ENCODE peak calls at places on chromosomes 1 and 21, in eight cellular contexts. One of them, this sample, is unnamed.

GRCh38 chr1:8687053-8687452 is 130.4 kb downstream of the RERE start:
- DNase-seq in AG04450: no peak
- DNase-seq in stimulated activated CD4-positive, alpha-beta T cell treated with anti-CD3 and anti-CD28 coated beads, TNF-alpha, amount 100 ng/mL, for 48 hours: no peak
- DNase-seq in heart right ventricle: no peak
- DNase-seq in A172: no peak
- DNase-seq in cardiac fibroblast: peak
- DNase-seq in GM18507: no peak
- DNase-seq in naive thymus-derived CD8-positive, alpha-beta T cell: no peak
- DNase-seq in this sample: no peak

GRCh38 chr1:38785285-38786039 is 74.1 kb downstream of the RRAGC start:
- DNase-seq in AG04450: no peak
- DNase-seq in stimulated activated CD4-positive, alpha-beta T cell treated with anti-CD3 and anti-CD28 coated beads, TNF-alpha, amount 100 ng/mL, for 48 hours: no peak
- DNase-seq in heart right ventricle: no peak
- DNase-seq in A172: no peak
- DNase-seq in cardiac fibroblast: no peak
- DNase-seq in GM18507: no peak
- DNase-seq in naive thymus-derived CD8-positive, alpha-beta T cell: no peak
- DNase-seq in this sample: no peak

GRCh38 chr1:95635820-95636219 is 401.8 kb downstream of the RWDD3 start:
- DNase-seq in AG04450: no peak
- DNase-seq in stimulated activated CD4-positive, alpha-beta T cell treated with anti-CD3 and anti-CD28 coated beads, TNF-alpha, amount 100 ng/mL, for 48 hours: no peak
- DNase-seq in heart right ventricle: no peak
- DNase-seq in A172: no peak
- DNase-seq in cardiac fibroblast: no peak
- DNase-seq in GM18507: no peak
- DNase-seq in naive thymus-derived CD8-positive, alpha-beta T cell: no peak
- DNase-seq in this sample: no peak

GRCh38 chr1:160260436-160261382 is 1.6 kb downstream of the DCAF8 start:
- DNase-seq in AG04450: peak
- DNase-seq in stimulated activated CD4-positive, alpha-beta T cell treated with anti-CD3 and anti-CD28 coated beads, TNF-alpha, amount 100 ng/mL, for 48 hours: no peak
- DNase-seq in heart right ventricle: no peak
- DNase-seq in A172: peak
- DNase-seq in cardiac fibroblast: peak
- DNase-seq in GM18507: no peak
- DNase-seq in naive thymus-derived CD8-positive, alpha-beta T cell: no peak
- DNase-seq in this sample: no peak

GRCh38 chr1:236992449-236992848 is 11.8 kb downstream of the MT1HL1 start:
- DNase-seq in AG04450: no peak
- DNase-seq in stimulated activated CD4-positive, alpha-beta T cell treated with anti-CD3 and anti-CD28 coated beads, TNF-alpha, amount 100 ng/mL, for 48 hours: no peak
- DNase-seq in heart right ventricle: no peak
- DNase-seq in A172: no peak
- DNase-seq in cardiac fibroblast: no peak
- DNase-seq in GM18507: no peak
- DNase-seq in naive thymus-derived CD8-positive, alpha-beta T cell: no peak
- DNase-seq in this sample: no peak

GRCh38 chr1:125065821-125066180 is 3881.0 kb downstream of the SRGAP2C start:
- DNase-seq in AG04450: no peak
- DNase-seq in stimulated activated CD4-positive, alpha-beta T cell treated with anti-CD3 and anti-CD28 coated beads, TNF-alpha, amount 100 ng/mL, for 48 hours: no peak
- DNase-seq in heart right ventricle: no peak
- DNase-seq in A172: no peak
- DNase-seq in cardiac fibroblast: no peak
- DNase-seq in GM18507: no peak
- DNase-seq in naive thymus-derived CD8-positive, alpha-beta T cell: no peak
- DNase-seq in this sample: peak

GRCh38 chr1:230337266-230337665 is 88.9 kb downstream of the PGBD5 start:
- DNase-seq in AG04450: no peak
- DNase-seq in stimulated activated CD4-positive, alpha-beta T cell treated with anti-CD3 and anti-CD28 coated beads, TNF-alpha, amount 100 ng/mL, for 48 hours: no peak
- DNase-seq in heart right ventricle: no peak
- DNase-seq in A172: no peak
- DNase-seq in cardiac fibroblast: no peak
- DNase-seq in GM18507: no peak
- DNase-seq in naive thymus-derived CD8-positive, alpha-beta T cell: no peak
- DNase-seq in this sample: no peak

GRCh38 chr1:4734219-4734618 is 79.8 kb downstream of the AJAP1 start:
- DNase-seq in AG04450: no peak
- DNase-seq in stimulated activated CD4-positive, alpha-beta T cell treated with anti-CD3 and anti-CD28 coated beads, TNF-alpha, amount 100 ng/mL, for 48 hours: no peak
- DNase-seq in heart right ventricle: no peak
- DNase-seq in A172: no peak
- DNase-seq in cardiac fibroblast: no peak
- DNase-seq in GM18507: no peak
- DNase-seq in naive thymus-derived CD8-positive, alpha-beta T cell: no peak
- DNase-seq in this sample: no peak

GRCh38 chr1:226763741-226764264 is 24.7 kb upstream of the ITPKB start:
- DNase-seq in AG04450: peak
- DNase-seq in stimulated activated CD4-positive, alpha-beta T cell treated with anti-CD3 and anti-CD28 coated beads, TNF-alpha, amount 100 ng/mL, for 48 hours: peak
- DNase-seq in heart right ventricle: no peak
- DNase-seq in A172: peak
- DNase-seq in cardiac fibroblast: peak
- DNase-seq in GM18507: no peak
- DNase-seq in naive thymus-derived CD8-positive, alpha-beta T cell: no peak
- DNase-seq in this sample: no peak

GRCh38 chr1:51621161-51621560 is 4.3 kb downstream of the OSBPL9 start:
- DNase-seq in AG04450: no peak
- DNase-seq in stimulated activated CD4-positive, alpha-beta T cell treated with anti-CD3 and anti-CD28 coated beads, TNF-alpha, amount 100 ng/mL, for 48 hours: no peak
- DNase-seq in heart right ventricle: no peak
- DNase-seq in A172: no peak
- DNase-seq in cardiac fibroblast: no peak
- DNase-seq in GM18507: no peak
- DNase-seq in naive thymus-derived CD8-positive, alpha-beta T cell: no peak
- DNase-seq in this sample: no peak

GRCh38 chr1:20882837-20883236 is 95.7 kb upstream of the HP1BP3 start:
- DNase-seq in AG04450: no peak
- DNase-seq in stimulated activated CD4-positive, alpha-beta T cell treated with anti-CD3 and anti-CD28 coated beads, TNF-alpha, amount 100 ng/mL, for 48 hours: no peak
- DNase-seq in heart right ventricle: no peak
- DNase-seq in A172: no peak
- DNase-seq in cardiac fibroblast: no peak
- DNase-seq in GM18507: no peak
- DNase-seq in naive thymus-derived CD8-positive, alpha-beta T cell: no peak
- DNase-seq in this sample: no peak

GRCh38 chr1:203448521-203449061 is 27.0 kb upstream of the PRELP start:
- DNase-seq in AG04450: no peak
- DNase-seq in stimulated activated CD4-positive, alpha-beta T cell treated with anti-CD3 and anti-CD28 coated beads, TNF-alpha, amount 100 ng/mL, for 48 hours: no peak
- DNase-seq in heart right ventricle: peak
- DNase-seq in A172: no peak
- DNase-seq in cardiac fibroblast: peak
- DNase-seq in GM18507: no peak
- DNase-seq in naive thymus-derived CD8-positive, alpha-beta T cell: no peak
- DNase-seq in this sample: peak

GRCh38 chr1:18294437-18295176 is 186.1 kb upstream of the KLHDC7A start:
- DNase-seq in AG04450: no peak
- DNase-seq in stimulated activated CD4-positive, alpha-beta T cell treated with anti-CD3 and anti-CD28 coated beads, TNF-alpha, amount 100 ng/mL, for 48 hours: no peak
- DNase-seq in heart right ventricle: no peak
- DNase-seq in A172: no peak
- DNase-seq in cardiac fibroblast: no peak
- DNase-seq in GM18507: no peak
- DNase-seq in naive thymus-derived CD8-positive, alpha-beta T cell: no peak
- DNase-seq in this sample: no peak

GRCh38 chr1:10117132-10117531 is 84.4 kb downstream of the UBE4B start:
- DNase-seq in AG04450: no peak
- DNase-seq in stimulated activated CD4-positive, alpha-beta T cell treated with anti-CD3 and anti-CD28 coated beads, TNF-alpha, amount 100 ng/mL, for 48 hours: no peak
- DNase-seq in heart right ventricle: no peak
- DNase-seq in A172: no peak
- DNase-seq in cardiac fibroblast: no peak
- DNase-seq in GM18507: no peak
- DNase-seq in naive thymus-derived CD8-positive, alpha-beta T cell: no peak
- DNase-seq in this sample: no peak

GRCh38 chr1:6464514-6464836 is 1.5 kb downstream of the TNFRSF25 start:
- DNase-seq in AG04450: no peak
- DNase-seq in stimulated activated CD4-positive, alpha-beta T cell treated with anti-CD3 and anti-CD28 coated beads, TNF-alpha, amount 100 ng/mL, for 48 hours: no peak
- DNase-seq in heart right ventricle: peak
- DNase-seq in A172: peak
- DNase-seq in cardiac fibroblast: no peak
- DNase-seq in GM18507: no peak
- DNase-seq in naive thymus-derived CD8-positive, alpha-beta T cell: no peak
- DNase-seq in this sample: no peak

GRCh38 chr1:60622486-60622885 is 459.9 kb upstream of the NFIA start:
- DNase-seq in AG04450: no peak
- DNase-seq in stimulated activated CD4-positive, alpha-beta T cell treated with anti-CD3 and anti-CD28 coated beads, TNF-alpha, amount 100 ng/mL, for 48 hours: no peak
- DNase-seq in heart right ventricle: no peak
- DNase-seq in A172: no peak
- DNase-seq in cardiac fibroblast: no peak
- DNase-seq in GM18507: no peak
- DNase-seq in naive thymus-derived CD8-positive, alpha-beta T cell: no peak
- DNase-seq in this sample: no peak

GRCh38 chr1:8370928-8371327 is 53.0 kb downstream of the SLC45A1 start:
- DNase-seq in AG04450: no peak
- DNase-seq in stimulated activated CD4-positive, alpha-beta T cell treated with anti-CD3 and anti-CD28 coated beads, TNF-alpha, amount 100 ng/mL, for 48 hours: no peak
- DNase-seq in heart right ventricle: no peak
- DNase-seq in A172: no peak
- DNase-seq in cardiac fibroblast: peak
- DNase-seq in GM18507: no peak
- DNase-seq in naive thymus-derived CD8-positive, alpha-beta T cell: no peak
- DNase-seq in this sample: peak

GRCh38 chr21:44670642-44671432 is 4.1 kb upstream of the KRTAP12-2 start:
- DNase-seq in AG04450: no peak
- DNase-seq in stimulated activated CD4-positive, alpha-beta T cell treated with anti-CD3 and anti-CD28 coated beads, TNF-alpha, amount 100 ng/mL, for 48 hours: no peak
- DNase-seq in heart right ventricle: no peak
- DNase-seq in A172: no peak
- DNase-seq in cardiac fibroblast: no peak
- DNase-seq in GM18507: no peak
- DNase-seq in naive thymus-derived CD8-positive, alpha-beta T cell: no peak
- DNase-seq in this sample: no peak

GRCh38 chr1:91166106-91166712 is 144.4 kb upstream of the ZNF644 start:
- DNase-seq in AG04450: peak
- DNase-seq in stimulated activated CD4-positive, alpha-beta T cell treated with anti-CD3 and anti-CD28 coated beads, TNF-alpha, amount 100 ng/mL, for 48 hours: no peak
- DNase-seq in heart right ventricle: peak
- DNase-seq in A172: peak
- DNase-seq in cardiac fibroblast: peak
- DNase-seq in GM18507: no peak
- DNase-seq in naive thymus-derived CD8-positive, alpha-beta T cell: peak
- DNase-seq in this sample: no peak

GRCh38 chr1:20601123-20601825 is 12.4 kb downstream of the CDA start:
- DNase-seq in AG04450: no peak
- DNase-seq in stimulated activated CD4-positive, alpha-beta T cell treated with anti-CD3 and anti-CD28 coated beads, TNF-alpha, amount 100 ng/mL, for 48 hours: no peak
- DNase-seq in heart right ventricle: no peak
- DNase-seq in A172: no peak
- DNase-seq in cardiac fibroblast: no peak
- DNase-seq in GM18507: no peak
- DNase-seq in naive thymus-derived CD8-positive, alpha-beta T cell: no peak
- DNase-seq in this sample: no peak

GRCh38 chr1:116278541-116278866 is 94.5 kb upstream of the ATP1A1 start:
- DNase-seq in AG04450: no peak
- DNase-seq in stimulated activated CD4-positive, alpha-beta T cell treated with anti-CD3 and anti-CD28 coated beads, TNF-alpha, amount 100 ng/mL, for 48 hours: no peak
- DNase-seq in heart right ventricle: no peak
- DNase-seq in A172: no peak
- DNase-seq in cardiac fibroblast: no peak
- DNase-seq in GM18507: no peak
- DNase-seq in naive thymus-derived CD8-positive, alpha-beta T cell: no peak
- DNase-seq in this sample: no peak

GRCh38 chr1:9078035-9078948 is 8.9 kb upstream of the SLC2A5 start:
- DNase-seq in AG04450: no peak
- DNase-seq in stimulated activated CD4-positive, alpha-beta T cell treated with anti-CD3 and anti-CD28 coated beads, TNF-alpha, amount 100 ng/mL, for 48 hours: no peak
- DNase-seq in heart right ventricle: no peak
- DNase-seq in A172: peak
- DNase-seq in cardiac fibroblast: peak
- DNase-seq in GM18507: no peak
- DNase-seq in naive thymus-derived CD8-positive, alpha-beta T cell: no peak
- DNase-seq in this sample: no peak

GRCh38 chr1:22832414-22832786 is 121.8 kb downstream of the EPHB2 start:
- DNase-seq in AG04450: peak
- DNase-seq in stimulated activated CD4-positive, alpha-beta T cell treated with anti-CD3 and anti-CD28 coated beads, TNF-alpha, amount 100 ng/mL, for 48 hours: no peak
- DNase-seq in heart right ventricle: no peak
- DNase-seq in A172: peak
- DNase-seq in cardiac fibroblast: no peak
- DNase-seq in GM18507: no peak
- DNase-seq in naive thymus-derived CD8-positive, alpha-beta T cell: no peak
- DNase-seq in this sample: no peak

GRCh38 chr1:21655748-21656147 is 13.4 kb downstream of the RAP1GAP start:
- DNase-seq in AG04450: no peak
- DNase-seq in stimulated activated CD4-positive, alpha-beta T cell treated with anti-CD3 and anti-CD28 coated beads, TNF-alpha, amount 100 ng/mL, for 48 hours: no peak
- DNase-seq in heart right ventricle: no peak
- DNase-seq in A172: peak
- DNase-seq in cardiac fibroblast: no peak
- DNase-seq in GM18507: no peak
- DNase-seq in naive thymus-derived CD8-positive, alpha-beta T cell: no peak
- DNase-seq in this sample: no peak

GRCh38 chr1:54007613-54008012 is 10.4 kb downstream of the LDLRAD1 start:
- DNase-seq in AG04450: no peak
- DNase-seq in stimulated activated CD4-positive, alpha-beta T cell treated with anti-CD3 and anti-CD28 coated beads, TNF-alpha, amount 100 ng/mL, for 48 hours: no peak
- DNase-seq in heart right ventricle: no peak
- DNase-seq in A172: no peak
- DNase-seq in cardiac fibroblast: no peak
- DNase-seq in GM18507: no peak
- DNase-seq in naive thymus-derived CD8-positive, alpha-beta T cell: no peak
- DNase-seq in this sample: no peak

GRCh38 chr1:21491483-21492170 is 17.6 kb upstream of the ALPL start:
- DNase-seq in AG04450: no peak
- DNase-seq in stimulated activated CD4-positive, alpha-beta T cell treated with anti-CD3 and anti-CD28 coated beads, TNF-alpha, amount 100 ng/mL, for 48 hours: no peak
- DNase-seq in heart right ventricle: no peak
- DNase-seq in A172: no peak
- DNase-seq in cardiac fibroblast: peak
- DNase-seq in GM18507: no peak
- DNase-seq in naive thymus-derived CD8-positive, alpha-beta T cell: no peak
- DNase-seq in this sample: no peak

GRCh38 chr1:55724551-55725325 is 509.6 kb upstream of the USP24 start:
- DNase-seq in AG04450: peak
- DNase-seq in stimulated activated CD4-positive, alpha-beta T cell treated with anti-CD3 and anti-CD28 coated beads, TNF-alpha, amount 100 ng/mL, for 48 hours: no peak
- DNase-seq in heart right ventricle: no peak
- DNase-seq in A172: peak
- DNase-seq in cardiac fibroblast: peak
- DNase-seq in GM18507: no peak
- DNase-seq in naive thymus-derived CD8-positive, alpha-beta T cell: no peak
- DNase-seq in this sample: no peak

GRCh38 chr1:54485417-54485816 is 62.6 kb upstream of the ACOT11 start:
- DNase-seq in AG04450: no peak
- DNase-seq in stimulated activated CD4-positive, alpha-beta T cell treated with anti-CD3 and anti-CD28 coated beads, TNF-alpha, amount 100 ng/mL, for 48 hours: no peak
- DNase-seq in heart right ventricle: no peak
- DNase-seq in A172: no peak
- DNase-seq in cardiac fibroblast: no peak
- DNase-seq in GM18507: no peak
- DNase-seq in naive thymus-derived CD8-positive, alpha-beta T cell: no peak
- DNase-seq in this sample: no peak

GRCh38 chr1:153933420-153933819 is 10.6 kb upstream of the GATAD2B start:
- DNase-seq in AG04450: no peak
- DNase-seq in stimulated activated CD4-positive, alpha-beta T cell treated with anti-CD3 and anti-CD28 coated beads, TNF-alpha, amount 100 ng/mL, for 48 hours: no peak
- DNase-seq in heart right ventricle: no peak
- DNase-seq in A172: no peak
- DNase-seq in cardiac fibroblast: no peak
- DNase-seq in GM18507: no peak
- DNase-seq in naive thymus-derived CD8-positive, alpha-beta T cell: no peak
- DNase-seq in this sample: peak

This sample was measured in sigmoid colon.